ENCODE peak calls at places on chromosomes 4 and X, in nine cellular contexts. F, W, X, E, J, S, Y, K and U are unnamed samples.

GRCh38 chr4:87823741-87824140 is 9.0 kb upstream of the MEPE start:
- DNase-seq in F (no peak), W (no peak), X (no peak), E (no peak), J (no peak), S (no peak), Y (no peak), K (no peak), U (no peak)

GRCh38 chrX:2321411-2321810 is 179.4 kb downstream of the DHRSX start:
- DNase-seq in F (no peak), W (no peak), X (no peak), E (no peak), J (no peak), S (no peak), Y (no peak), K (no peak), U (no peak)

GRCh38 chr4:85889314-85889713 is 414.4 kb downstream of the ARHGAP24 start:
- DNase-seq in F (no peak), W (no peak), X (no peak), E (no peak), J (no peak), S (no peak), Y (no peak), K (no peak), U (no peak)

GRCh38 chr4:10887600-10887999 is 203.0 kb upstream of the CLNK start:
- DNase-seq in F (no peak), W (no peak), X (no peak), E (no peak), J (no peak), S (no peak), Y (no peak), K (no peak), U (no peak)

GRCh38 chrX:112851161-112851779 is 10.6 kb upstream of the AMOT start:
- DNase-seq in F (no peak), W (no peak), X (no peak), E (no peak), J (no peak), S (no peak), Y (no peak), K (peak), U (no peak)

GRCh38 chr4:74189331-74190043 is 31.6 kb downstream of the MTHFD2L start:
- DNase-seq in F (peak), W (no peak), X (no peak), E (no peak), J (no peak), S (no peak), Y (no peak), K (no peak), U (no peak)

GRCh38 chrX:356385-357034 is 30.2 kb downstream of the PPP2R3B start:
- DNase-seq in F (no peak), W (no peak), X (no peak), E (no peak), J (peak), S (no peak), Y (no peak), K (no peak), U (no peak)

GRCh38 chr4:17324431-17324830 is 187.5 kb downstream of the QDPR start:
- DNase-seq in F (no peak), W (peak), X (no peak), E (peak), J (no peak), S (no peak), Y (peak), K (peak), U (peak)

GRCh38 chr4:7640136-7640535 is 205.4 kb upstream of the PSAPL1 start:
- DNase-seq in F (no peak), W (no peak), X (no peak), E (no peak), J (no peak), S (no peak), Y (no peak), K (no peak), U (no peak)

GRCh38 chrX:129360175-129360574 is 163.1 kb downstream of the SMARCA1 start:
- DNase-seq in F (peak), W (peak), X (no peak), E (peak), J (no peak), S (no peak), Y (no peak), K (peak), U (no peak)

GRCh38 chr4:70619288-70619687 is 9.3 kb upstream of the ENAM start:
- DNase-seq in F (no peak), W (no peak), X (no peak), E (no peak), J (no peak), S (no peak), Y (no peak), K (no peak), U (no peak)

GRCh38 chr4:112167790-112168189 is 22.5 kb downstream of the FAM241A start:
- DNase-seq in F (no peak), W (no peak), X (no peak), E (no peak), J (no peak), S (no peak), Y (peak), K (no peak), U (no peak)

GRCh38 chr4:184409911-184410692 is 64.2 kb downstream of the IRF2 start:
- DNase-seq in F (no peak), W (no peak), X (no peak), E (no peak), J (no peak), S (no peak), Y (peak), K (peak), U (no peak)

GRCh38 chr4:8735236-8736082 is 136.2 kb downstream of the HMX1 start:
- DNase-seq in F (no peak), W (no peak), X (peak), E (no peak), J (no peak), S (no peak), Y (no peak), K (no peak), U (no peak)

GRCh38 chrX:55480390-55481062 is 9.1 kb downstream of the USP51 start:
- DNase-seq in F (no peak), W (no peak), X (no peak), E (no peak), J (no peak), S (no peak), Y (no peak), K (no peak), U (no peak)

GRCh38 chr4:136329042-136329662 is 1203.1 kb downstream of the PCDH18 start:
- DNase-seq in F (no peak), W (no peak), X (no peak), E (no peak), J (no peak), S (no peak), Y (no peak), K (no peak), U (no peak)